ENCODE peak calls at places on chromosomes 4 and X, in five cellular contexts. K is keratinocyte, V is MM.1S, W is esophagus muscularis mucosa, G is type B pancreatic cell. P is an unnamed sample.

GRCh38 chrX:14934423-14934822 is 61.2 kb downstream of the MOSPD2 start:
- DNase-seq in K (no peak), V (no peak), W (no peak), G (no peak), P (no peak)

GRCh38 chrX:147735364-147735763 is 176.4 kb upstream of the FMR1 start:
- DNase-seq in K (no peak), V (no peak), W (no peak), G (no peak), P (no peak)

GRCh38 chr4:2793920-2794706 is 1.2 kb downstream of the SH3BP2 start:
- DNase-seq in K (no peak), V (no peak), W (no peak), G (no peak), P (peak)

GRCh38 chrX:87732133-87732532 is 214.5 kb downstream of the KLHL4 start:
- DNase-seq in K (no peak), V (no peak), W (no peak), G (no peak), P (no peak)

GRCh38 chr4:102308032-102308799 is 37.1 kb downstream of the SLC39A8 start:
- DNase-seq in K (no peak), V (no peak), W (no peak), G (no peak), P (no peak)

GRCh38 chrX:103157511-103158316 is 57.2 kb upstream of the BEX4 start:
- DNase-seq in K (no peak), V (peak), W (no peak), G (no peak), P (no peak)

GRCh38 chr4:87240341-87240740 is 19.9 kb upstream of the KLHL8 start:
- DNase-seq in K (no peak), V (no peak), W (no peak), G (no peak), P (no peak)

GRCh38 chr4:41360214-41360910 is 103.6 kb downstream of the UCHL1 start:
- DNase-seq in K (no peak), V (peak), W (no peak), G (peak), P (no peak)

GRCh38 chrX:21700289-21700688 is 42.2 kb upstream of the KLHL34 start:
- DNase-seq in K (no peak), V (no peak), W (no peak), G (no peak), P (no peak)

GRCh38 chr4:89797117-89797516 is 39.8 kb downstream of the SNCA start:
- DNase-seq in K (peak), V (no peak), W (no peak), G (no peak), P (no peak)

GRCh38 chr4:52655505-52655904 is 3.6 kb downstream of the USP46 start:
- DNase-seq in K (no peak), V (no peak), W (no peak), G (no peak), P (no peak)

DNA sequence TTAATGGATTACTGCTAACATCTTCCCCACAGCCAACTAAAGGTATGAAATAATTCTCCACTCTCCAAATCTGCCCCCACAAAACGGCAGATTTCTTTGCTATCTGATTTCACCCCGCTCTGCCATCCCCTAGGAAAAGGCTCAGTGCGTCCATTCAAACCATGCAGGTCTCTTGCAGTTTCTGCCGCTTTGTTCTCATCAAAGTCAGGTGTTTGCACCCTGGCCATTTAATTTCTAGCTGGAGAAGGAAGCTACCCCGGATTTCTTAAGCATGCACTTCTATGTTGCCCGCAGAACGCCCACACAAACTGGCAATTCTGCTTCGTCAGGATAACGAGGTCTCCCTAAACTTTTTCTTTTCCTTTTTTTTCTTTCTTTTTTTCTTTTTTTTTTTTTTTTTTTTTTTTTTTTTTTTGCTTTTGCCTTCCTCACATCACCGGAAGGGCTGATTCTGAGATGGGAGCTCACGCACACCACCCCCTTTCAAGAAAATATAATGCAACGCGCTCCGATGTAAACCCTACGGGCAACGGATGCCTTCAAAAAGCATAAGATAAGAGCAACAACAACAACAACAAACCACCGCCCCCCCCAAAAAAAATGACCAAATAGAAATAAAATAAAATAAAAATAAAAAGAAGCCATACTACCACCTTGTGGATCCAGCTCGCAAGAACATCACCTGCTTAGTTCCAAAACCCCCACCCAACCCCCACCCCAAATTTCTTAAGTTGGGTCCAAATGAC is 3.2 kb downstream of the NLGN4X start:
- DNase-seq in K (no peak), V (no peak), W (no peak), G (no peak), P (no peak)
- TF ChIP-seq CTCF in K (no peak), V (no peak), W (no peak), G (peak), P (no peak)

GRCh38 chrX:135484636-135485289 is 35.7 kb upstream of the INTS6L start:
- DNase-seq in K (no peak), V (peak), W (no peak), G (no peak), P (no peak)
- TF ChIP-seq CTCF in K (peak), V (peak), W (peak), G (peak), P (peak)

GRCh38 chr4:18957721-18958120 is 936.2 kb upstream of the LCORL start:
- DNase-seq in K (no peak), V (no peak), W (no peak), G (no peak), P (no peak)
- TF ChIP-seq CTCF in K (no peak), V (no peak), W (no peak), G (no peak), P (no peak)

DNA sequence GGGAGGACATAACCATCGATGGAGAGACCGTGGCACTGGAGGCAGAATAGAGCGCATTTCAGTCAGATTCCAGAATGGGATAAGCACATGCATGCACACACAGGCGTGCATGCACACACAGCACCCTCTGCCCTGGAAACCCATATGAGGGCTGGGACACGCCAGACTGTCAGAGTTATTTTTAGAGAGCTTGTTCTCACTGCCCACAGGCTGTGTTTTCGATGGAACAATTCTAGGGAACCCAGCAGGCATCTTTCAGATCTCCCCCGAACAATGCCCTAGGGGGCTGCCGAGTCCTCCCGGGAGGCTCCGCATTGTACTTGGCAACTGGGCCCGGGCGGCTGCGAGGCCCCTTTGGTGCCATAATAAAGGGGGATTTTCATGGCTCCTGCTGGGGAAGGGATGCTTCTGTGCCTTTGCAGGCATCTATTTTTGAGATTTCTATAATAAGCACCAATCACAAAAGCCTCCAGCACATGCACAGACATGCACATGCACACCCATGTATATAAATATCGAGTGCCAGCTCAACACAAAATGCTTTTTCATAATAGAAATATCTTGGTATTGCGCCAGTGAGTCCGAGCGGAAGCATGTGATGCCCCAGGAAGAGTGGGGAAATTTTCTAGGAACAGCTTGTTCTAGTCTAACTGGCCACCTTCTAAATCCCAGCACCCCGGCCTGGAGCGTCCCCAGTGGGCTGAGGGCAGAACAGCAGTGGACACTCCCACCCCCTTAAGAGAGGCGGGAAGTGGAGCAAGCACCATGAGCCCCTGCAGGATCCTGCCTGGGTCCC is 88.6 kb downstream of the PHKA2 start:
- DNase-seq in K (peak), V (no peak), W (no peak), G (no peak), P (no peak)
- TF ChIP-seq CTCF in K (peak), V (no peak), W (peak), G (no peak), P (peak)

DNA sequence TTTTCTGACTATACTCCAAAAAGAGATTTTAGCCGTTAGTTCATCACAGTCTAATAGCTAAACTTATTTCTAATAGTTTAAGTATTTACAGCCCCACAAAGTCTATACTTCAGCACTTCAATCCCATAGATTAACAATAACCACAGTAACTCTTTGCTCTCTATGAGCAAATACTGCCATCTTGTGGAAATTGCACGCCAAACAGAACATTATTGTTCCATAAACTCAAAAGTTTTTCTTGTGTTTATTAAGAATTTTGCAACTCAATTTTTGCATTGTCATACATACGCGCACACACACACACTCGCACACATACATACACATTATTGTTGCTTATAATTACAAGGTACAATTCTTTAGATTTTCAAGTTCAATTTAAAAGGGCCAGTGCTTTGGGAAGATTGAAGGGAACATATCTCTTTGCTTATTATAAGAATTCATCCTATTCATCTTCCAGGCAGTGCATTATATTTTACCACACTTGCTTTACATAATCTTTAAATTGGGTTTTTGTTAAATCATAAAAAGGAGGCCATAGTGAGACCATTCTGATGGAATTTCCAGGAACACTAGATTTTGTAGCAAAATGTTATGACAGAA is 63.8 kb upstream of the ATOH1 start:
- DNase-seq in K (no peak), V (peak), W (no peak), G (no peak), P (no peak)
- TF ChIP-seq CTCF in K (peak), V (peak), W (peak), G (peak), P (peak)

GRCh38 chrX:108292053-108292452 is 146.2 kb downstream of the COL4A6 start:
- DNase-seq in K (no peak), V (no peak), W (no peak), G (no peak), P (no peak)
- TF ChIP-seq CTCF in K (no peak), V (no peak), W (no peak), G (peak), P (no peak)

DNA sequence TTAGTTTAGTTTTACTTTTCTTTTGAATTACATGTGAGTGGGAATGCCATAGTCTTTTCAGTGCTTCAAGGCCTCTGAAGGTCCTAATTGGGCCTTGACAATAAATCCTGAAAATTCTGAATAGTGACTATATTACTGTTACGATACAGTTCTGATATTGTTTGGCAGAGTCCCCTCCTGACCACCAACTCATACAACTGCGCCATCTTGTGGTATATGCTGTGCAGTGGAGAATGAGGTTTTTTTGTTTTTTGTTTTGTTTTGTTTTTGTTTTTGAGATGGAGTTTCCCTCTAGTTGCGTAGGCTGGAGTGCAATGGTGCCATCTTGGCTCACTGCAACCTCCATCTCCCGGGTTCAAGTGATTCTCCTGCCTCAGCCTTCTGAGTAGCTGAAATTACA is 56.6 kb upstream of the CHRDL1 start:
- DNase-seq in K (no peak), V (peak), W (no peak), G (no peak), P (no peak)
- TF ChIP-seq CTCF in K (peak), V (peak), W (peak), G (peak), P (peak)

P was measured in osteocyte.